ENCODE peak calls at places on chromosomes 1 and 21, in nine cellular contexts. O is SK-N-DZ; K is GM23338; A is T-helper 9 cell; G is activated CD8-positive, alpha-beta memory T cell treated with anti-CD3 and anti-CD28 coated beads for 4 hours; Y is lower lobe of right lung; I is KBM-7; Q is stimulated activated CD8-positive, alpha-beta memory T cell treated with anti-CD3 and anti-CD28 coated beads, Interleukin-4, amount 100 ng/mL, for 24 hours; U is Calu3. L is an unnamed sample.

GRCh38 chr1:60589916-60590315 is 492.4 kb upstream of the NFIA start:
- DNase-seq in I (no peak), Q (no peak), K (no peak), O (no peak), G (no peak), A (no peak), Y (no peak), U (no peak), L (no peak)

GRCh38 chr1:204466416-204467405 is 27.9 kb downstream of the PIK3C2B start:
- DNase-seq in A (no peak), K (no peak), O (no peak), U (no peak), Y (no peak), G (no peak), Q (no peak), I (no peak), L (no peak)

GRCh38 chr1:58754683-58755467 is 29.0 kb downstream of the JUN start:
- DNase-seq in A (no peak), U (no peak), G (no peak), I (peak), Q (no peak), O (peak), Y (no peak), K (no peak), L (no peak)

GRCh38 chr21:33078907-33079582 is 9.1 kb downstream of the OLIG1 start:
- DNase-seq in O (no peak), Y (no peak), I (peak), A (no peak), G (peak), Q (no peak), U (peak), K (no peak), L (no peak)

GRCh38 chr1:179815642-179816041 is 62.0 kb downstream of the TOR1AIP2 start:
- DNase-seq in A (no peak), G (no peak), Q (no peak), U (no peak), O (no peak), Y (no peak), K (no peak), I (no peak), L (no peak)

GRCh38 chr1:185439727-185440415 is 122.8 kb upstream of the IVNS1ABP start:
- DNase-seq in A (no peak), I (peak), Y (no peak), O (no peak), Q (no peak), U (peak), K (no peak), G (no peak), L (no peak)

GRCh38 chr1:75731881-75732280 is 7.4 kb downstream of the ACADM start:
- DNase-seq in Y (no peak), Q (no peak), U (no peak), K (no peak), A (no peak), I (no peak), G (no peak), O (no peak), L (no peak)

GRCh38 chr1:48677306-48678287 is 99.1 kb downstream of the BEND5 start:
- DNase-seq in I (peak), G (no peak), O (peak), A (no peak), U (peak), Y (peak), Q (peak), K (peak), L (peak)

GRCh38 chr21:43364851-43365424 is 62.0 kb downstream of the SIK1 start:
- DNase-seq in Q (no peak), I (no peak), O (peak), Y (no peak), U (no peak), A (no peak), K (no peak), G (no peak), L (no peak)

GRCh38 chr1:12014141-12014981 is 4.9 kb upstream of the MIIP start:
- DNase-seq in O (no peak), Y (peak), K (peak), Q (no peak), I (peak), U (no peak), A (no peak), G (no peak), L (no peak)

GRCh38 chr1:226983247-226983997 is 43.3 kb downstream of the COQ8A start:
- DNase-seq in A (no peak), Y (no peak), Q (no peak), I (no peak), U (no peak), O (no peak), G (no peak), K (no peak), L (no peak)

GRCh38 chr1:54335396-54336056 is 70.7 kb downstream of the SSBP3 start:
- DNase-seq in Y (no peak), A (no peak), U (no peak), G (no peak), K (no peak), O (no peak), Q (no peak), I (peak), L (no peak)

GRCh38 chr1:179083031-179083345 is 1.1 kb downstream of the TOR3A start:
- DNase-seq in G (no peak), I (no peak), Y (no peak), U (no peak), O (no peak), A (peak), K (no peak), Q (no peak), L (no peak)

GRCh38 chr1:93005252-93005598 is 44.0 kb upstream of the DIPK1A start:
- DNase-seq in U (no peak), O (no peak), A (no peak), I (no peak), Y (no peak), Q (no peak), G (no peak), K (no peak), L (no peak)

GRCh38 chr1:207058878-207059867 is 6.1 kb downstream of the PFKFB2 start:
- DNase-seq in G (no peak), U (no peak), A (no peak), K (peak), Y (no peak), O (no peak), Q (no peak), I (no peak), L (peak)

L was measured in WTC11.